ENCODE peak calls at places on chromosomes 16 and 17, in four cellular contexts. Q is PC-3, U is MM.1S, P is HCT116. K is an unnamed sample.

GRCh38 chr16:19690196-19690595 is 27.8 kb downstream of the KNOP1 start:
- DNase-seq in Q (no peak), U (no peak), P (no peak), K (no peak)

GRCh38 chr16:88063201-88063773 is 112.1 kb downstream of the BANP start:
- DNase-seq in Q (no peak), U (no peak), P (peak; percentile 4), K (no peak)

GRCh38 chr16:24848065-24848464 is 2.3 kb downstream of the SLC5A11 start:
- DNase-seq in Q (peak; percentile 68), U (no peak), P (peak; percentile 24), K (no peak)

GRCh38 chr17:45759761-45760160 is 24.4 kb upstream of the CRHR1 start:
- DNase-seq in Q (peak; percentile 12), U (no peak), P (peak; percentile 52), K (no peak)

GRCh38 chr17:27949304-27949703 is 56.1 kb upstream of the LYRM9 start:
- DNase-seq in Q (no peak), U (no peak), P (no peak), K (no peak)

GRCh38 chr17:46009681-46010596 is 10.9 kb downstream of the STH start:
- DNase-seq in Q (no peak), U (no peak), P (no peak), K (no peak)

GRCh38 chr17:39755550-39756375 is 18.0 kb downstream of the GRB7 start:
- DNase-seq in Q (no peak), U (peak; percentile 97), P (no peak), K (no peak)

GRCh38 chr16:73018796-73019455 is 29.0 kb downstream of the ZFHX3 start:
- DNase-seq in Q (no peak), U (no peak), P (no peak), K (no peak)

GRCh38 chr17:58865301-58865700 is 109.6 kb downstream of the PPM1E start:
- DNase-seq in Q (no peak), U (no peak), P (no peak), K (no peak)

GRCh38 chr16:57797216-57797525 is 5.1 kb downstream of the KIFC3 start:
- DNase-seq in Q (no peak), U (no peak), P (no peak), K (no peak)

GRCh38 chr16:67764153-67764552 is 42.2 kb downstream of the RANBP10 start:
- DNase-seq in Q (no peak), U (no peak), P (no peak), K (no peak)

GRCh38 chr17:60640503-60640902 is 37.1 kb upstream of the BCAS3 start:
- DNase-seq in Q (peak; percentile 45), U (no peak), P (no peak), K (peak; percentile 7)
- TF ChIP-seq CTCF in Q (peak; percentile 69), U (peak; percentile 35), P (peak; percentile 62), K (peak; percentile 31)

GRCh38 chr17:56982312-56982711 is 4.4 kb downstream of the SCPEP1 start:
- DNase-seq in Q (no peak), U (peak; percentile 24), P (no peak), K (no peak)
- TF ChIP-seq EZH2phosphoT487 in Q (no peak), U (no peak), P (no peak), K (no peak)

GRCh38 chr16:8885674-8886592 is 3.8 kb downstream of the LITAFD start:
- DNase-seq in Q (peak; percentile 55), U (no peak), P (no peak), K (peak; percentile 81)
- TF ChIP-seq CTCF in Q (peak; percentile 23), U (no peak), P (peak; percentile 9), K (peak; percentile 4)

DNA sequence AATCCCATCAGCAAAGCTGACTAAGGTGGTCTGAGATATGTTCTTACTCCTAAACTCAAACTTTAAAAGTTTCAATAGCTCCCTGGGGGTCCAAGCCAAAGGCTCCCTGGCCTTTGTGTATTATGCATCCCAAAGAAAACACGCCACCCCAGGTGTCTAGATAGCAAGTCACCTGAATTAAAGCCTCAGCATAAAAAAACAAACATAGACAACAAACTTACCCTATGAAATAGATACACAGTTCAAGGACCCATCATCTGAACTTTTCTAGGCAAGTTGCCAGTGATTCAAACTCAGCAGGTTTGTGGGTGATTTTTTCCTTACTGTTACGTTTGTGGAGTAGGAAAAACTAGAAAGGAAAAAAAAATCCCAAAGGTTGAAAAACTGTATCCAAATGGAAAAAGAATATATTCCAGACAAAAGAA is 12.5 kb downstream of the CMTM3 start:
- DNase-seq in Q (no peak), U (no peak), P (no peak), K (no peak)
- TF ChIP-seq EZH2phosphoT487 in Q (no peak), U (no peak), P (no peak), K (no peak)

DNA sequence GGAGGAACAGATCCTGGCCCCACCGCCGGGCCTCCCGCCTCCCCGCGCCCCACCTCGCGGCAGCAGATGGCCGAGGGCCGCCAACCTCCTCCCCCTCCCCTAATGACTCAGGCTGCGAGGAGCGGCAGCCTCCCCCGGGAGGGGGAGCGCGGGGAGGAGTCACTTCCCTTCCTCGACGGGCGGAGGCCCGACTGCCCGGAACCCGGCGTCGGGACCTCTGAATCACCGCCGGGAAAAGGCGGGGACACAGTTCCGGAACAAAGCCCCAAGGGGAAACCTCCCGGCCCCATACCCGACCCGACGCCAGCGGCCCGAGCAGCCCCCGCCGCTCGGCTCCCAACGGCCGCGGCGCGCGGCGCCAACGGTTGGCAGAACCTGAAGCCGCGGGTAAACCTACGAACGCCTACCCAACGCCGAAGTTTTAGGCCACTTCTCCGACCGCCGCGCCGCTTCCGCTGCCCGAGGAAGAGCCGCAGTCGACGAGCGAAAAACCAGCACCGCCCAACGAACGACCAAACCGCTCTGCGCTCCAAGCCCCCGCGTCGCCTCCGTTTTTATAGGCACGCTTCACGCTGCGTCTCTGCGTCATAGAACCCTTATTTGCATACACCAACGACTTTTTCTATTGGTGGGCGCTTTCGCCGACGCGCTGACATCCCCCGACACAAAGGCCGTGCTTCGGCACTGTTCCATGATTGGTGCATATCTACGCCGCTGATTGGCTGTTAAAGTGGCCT is 5.2 kb upstream of the UNK start:
- DNase-seq in Q (peak; percentile 100), U (peak; percentile 100), P (peak; percentile 100), K (peak; percentile 99)
- TF ChIP-seq CTCF in Q (no peak), U (no peak), P (no peak), K (no peak)

DNA sequence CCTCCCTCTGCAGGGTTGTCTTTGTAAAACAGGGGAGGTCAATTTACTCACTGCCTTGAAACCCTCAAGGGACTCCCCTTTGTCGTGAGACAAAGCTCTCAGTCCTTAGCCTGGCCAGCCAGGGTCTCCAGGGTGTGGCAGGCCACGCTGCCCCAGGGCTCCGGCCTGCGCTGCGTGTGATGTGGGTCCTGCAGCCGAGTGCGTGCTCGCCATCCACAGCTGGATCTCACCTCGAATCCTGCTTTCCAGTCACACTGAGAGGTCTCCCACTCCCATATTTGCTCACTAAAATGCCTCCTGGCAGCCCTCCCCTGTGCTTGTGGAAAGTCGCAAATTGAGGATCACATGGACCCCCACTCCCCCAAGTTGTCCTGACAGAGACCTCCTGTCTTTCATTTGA is 10.0 kb upstream of the CLEC18C start:
- DNase-seq in Q (no peak), U (no peak), P (no peak), K (no peak)
- TF ChIP-seq EZH2phosphoT487 in Q (no peak), U (no peak), P (no peak), K (no peak)